ENCODE peak calls at places on chromosomes 6 and 20, in five cellular contexts. One of them, this sample, is unnamed.

GRCh38 chr6:52157301-52157930 is 28.8 kb upstream of the IL17A start:
- DNase-seq in cardiac muscle cell: peak; percentile 0
- DNase-seq in tibial nerve: no peak
- DNase-seq in neural progenitor cell: no peak
- DNase-seq in right cardiac atrium: no peak
- DNase-seq in this sample: no peak

GRCh38 chr6:30447237-30447636 is 42.1 kb upstream of the HLA-E start:
- DNase-seq in right cardiac atrium: no peak
- DNase-seq in cardiac muscle cell: peak; percentile 21
- DNase-seq in tibial nerve: no peak
- DNase-seq in neural progenitor cell: peak; percentile 76
- DNase-seq in this sample: peak; percentile 77

GRCh38 chr20:63574829-63575720 is 1.0 kb upstream of the HELZ2 start:
- DNase-seq in cardiac muscle cell: peak; percentile 43
- DNase-seq in right cardiac atrium: peak; percentile 60
- DNase-seq in neural progenitor cell: no peak
- DNase-seq in tibial nerve: no peak
- DNase-seq in this sample: no peak

GRCh38 chr20:33554914-33555420 is 65.1 kb downstream of the CBFA2T2 start:
- DNase-seq in right cardiac atrium: no peak
- DNase-seq in cardiac muscle cell: peak; percentile 91
- DNase-seq in neural progenitor cell: peak; percentile 33
- DNase-seq in tibial nerve: no peak
- DNase-seq in this sample: no peak

GRCh38 chr6:63816979-63817436 is 181.4 kb downstream of the PHF3 start:
- DNase-seq in neural progenitor cell: peak; percentile 60
- DNase-seq in tibial nerve: no peak
- DNase-seq in right cardiac atrium: no peak
- DNase-seq in cardiac muscle cell: peak; percentile 55
- DNase-seq in this sample: no peak

GRCh38 chr6:136090929-136091328 is 159.2 kb downstream of the MTFR2 start:
- DNase-seq in neural progenitor cell: no peak
- DNase-seq in right cardiac atrium: no peak
- DNase-seq in tibial nerve: no peak
- DNase-seq in cardiac muscle cell: no peak
- DNase-seq in this sample: no peak

GRCh38 chr6:141675957-141676356 is 456.8 kb upstream of the GJE1 start:
- DNase-seq in neural progenitor cell: no peak
- DNase-seq in tibial nerve: no peak
- DNase-seq in cardiac muscle cell: peak; percentile 38
- DNase-seq in right cardiac atrium: no peak
- DNase-seq in this sample: no peak

GRCh38 chr6:132813173-132813856 is 1.1 kb upstream of the RPS12 start:
- DNase-seq in right cardiac atrium: peak; percentile 76
- DNase-seq in tibial nerve: no peak
- DNase-seq in neural progenitor cell: peak; percentile 69
- DNase-seq in cardiac muscle cell: peak; percentile 49
- DNase-seq in this sample: no peak

GRCh38 chr6:147287869-147288271 is 83.7 kb downstream of the STXBP5 start:
- DNase-seq in tibial nerve: no peak
- DNase-seq in neural progenitor cell: no peak
- DNase-seq in right cardiac atrium: no peak
- DNase-seq in cardiac muscle cell: peak; percentile 67
- DNase-seq in this sample: no peak

GRCh38 chr6:24631671-24632070 is 14.3 kb downstream of the KIAA0319 start:
- DNase-seq in cardiac muscle cell: no peak
- DNase-seq in tibial nerve: no peak
- DNase-seq in right cardiac atrium: no peak
- DNase-seq in neural progenitor cell: no peak
- DNase-seq in this sample: no peak

GRCh38 chr6:36616888-36617521 is 22.8 kb downstream of the SRSF3 start:
- DNase-seq in cardiac muscle cell: no peak
- DNase-seq in right cardiac atrium: peak; percentile 64
- DNase-seq in neural progenitor cell: no peak
- DNase-seq in tibial nerve: no peak
- DNase-seq in this sample: no peak

GRCh38 chr20:58650181-58650775 is 805 bp upstream of the STX16 start:
- DNase-seq in tibial nerve: no peak
- DNase-seq in right cardiac atrium: peak; percentile 86
- DNase-seq in neural progenitor cell: peak; percentile 55
- DNase-seq in cardiac muscle cell: peak; percentile 35
- DNase-seq in this sample: no peak

GRCh38 chr6:158370805-158371204 is 58.5 kb downstream of the TULP4 start:
- DNase-seq in neural progenitor cell: no peak
- DNase-seq in cardiac muscle cell: no peak
- DNase-seq in right cardiac atrium: no peak
- DNase-seq in tibial nerve: no peak
- DNase-seq in this sample: no peak

GRCh38 chr6:121677551-121677950 is 242.1 kb downstream of the GJA1 start:
- DNase-seq in right cardiac atrium: no peak
- DNase-seq in tibial nerve: no peak
- DNase-seq in neural progenitor cell: no peak
- DNase-seq in cardiac muscle cell: no peak
- DNase-seq in this sample: no peak

GRCh38 chr6:44126320-44127149 is 717 bp downstream of the MRPL14 start:
- DNase-seq in cardiac muscle cell: peak; percentile 82
- DNase-seq in neural progenitor cell: peak; percentile 85
- DNase-seq in right cardiac atrium: peak; percentile 73
- DNase-seq in tibial nerve: no peak
- DNase-seq in this sample: no peak

GRCh38 chr20:35303382-35303734 is 11.1 kb upstream of the FAM83C start:
- DNase-seq in neural progenitor cell: no peak
- DNase-seq in right cardiac atrium: no peak
- DNase-seq in cardiac muscle cell: no peak
- DNase-seq in tibial nerve: no peak
- DNase-seq in this sample: no peak

GRCh38 chr20:35303735-35304431 is 11.7 kb upstream of the FAM83C start:
- DNase-seq in cardiac muscle cell: peak; percentile 91
- DNase-seq in neural progenitor cell: peak; percentile 91
- DNase-seq in tibial nerve: peak; percentile 65
- DNase-seq in right cardiac atrium: peak; percentile 89
- DNase-seq in this sample: peak; percentile 94

GRCh38 chr20:35301426-35301825 is 9.2 kb upstream of the FAM83C start:
- DNase-seq in neural progenitor cell: no peak
- DNase-seq in cardiac muscle cell: no peak
- DNase-seq in tibial nerve: no peak
- DNase-seq in right cardiac atrium: no peak
- DNase-seq in this sample: no peak

GRCh38 chr20:35300469-35301262 is 8.4 kb upstream of the FAM83C start:
- DNase-seq in cardiac muscle cell: no peak
- DNase-seq in neural progenitor cell: no peak
- DNase-seq in tibial nerve: no peak
- DNase-seq in right cardiac atrium: no peak
- DNase-seq in this sample: no peak

DNA sequence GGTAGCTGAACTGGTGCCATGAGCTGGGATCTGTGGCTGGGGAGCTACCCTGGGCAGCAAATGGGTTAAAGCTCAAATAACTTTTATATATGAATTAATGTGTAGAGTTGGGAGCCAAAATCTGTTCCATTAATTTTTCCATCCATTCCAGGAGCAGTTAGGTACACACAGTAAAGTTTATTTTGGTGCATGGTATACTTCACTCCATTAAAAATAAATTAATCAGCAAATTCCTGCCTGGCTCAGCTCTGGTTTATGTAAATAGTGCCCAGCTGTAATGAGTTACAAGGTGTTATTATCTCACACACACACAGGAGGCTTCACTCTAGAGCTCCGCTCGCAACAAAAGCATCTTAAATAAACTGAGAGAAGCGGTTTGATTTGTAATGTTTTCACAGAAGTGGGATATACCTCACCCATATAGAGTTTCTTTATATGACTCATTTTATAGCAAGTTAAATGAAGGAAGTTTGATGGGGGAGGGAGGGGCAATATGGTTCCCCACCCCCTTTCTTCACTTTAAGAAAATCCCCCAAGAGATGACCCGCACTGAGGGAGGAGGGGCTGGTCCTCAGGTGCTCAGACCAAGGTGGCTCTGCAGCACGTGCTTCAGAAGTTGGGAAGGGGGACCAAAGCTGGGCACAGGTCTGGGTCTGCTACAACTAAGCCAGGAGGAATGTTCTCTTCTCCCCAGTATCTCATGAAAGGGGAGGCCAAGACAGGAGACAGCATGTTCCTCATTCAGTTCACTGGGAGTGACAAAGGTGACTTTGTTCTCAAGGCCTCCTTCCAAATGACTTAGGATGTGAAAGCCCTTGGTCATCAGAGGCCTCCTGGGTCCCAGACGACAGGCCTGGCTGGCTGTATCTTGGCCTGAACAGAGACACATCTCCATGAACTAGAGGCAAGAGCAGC is 10.5 kb upstream of the FAM83C start:
- DNase-seq in right cardiac atrium: no peak
- DNase-seq in neural progenitor cell: no peak
- DNase-seq in tibial nerve: no peak
- DNase-seq in cardiac muscle cell: no peak
- DNase-seq in this sample: no peak
- H3K4me1 ChIP-seq in right cardiac atrium: peaks cover 8% of the 10 kb centered on the region
- H3K4me1 ChIP-seq in neural progenitor cell: no peaks in the 10 kb centered on the region
- H3K4me1 ChIP-seq in tibial nerve: peaks cover 39% of the 10 kb centered on the region
- H3K4me1 ChIP-seq in cardiac muscle cell: no peaks in the 10 kb centered on the region
- H3K4me1 ChIP-seq in this sample: peaks cover 11% of the 10 kb centered on the region

GRCh38 chr20:34992751-34993417 is 37.2 kb downstream of the MYH7B start:
- DNase-seq in right cardiac atrium: peak; percentile 33
- DNase-seq in cardiac muscle cell: no peak
- DNase-seq in neural progenitor cell: no peak
- DNase-seq in tibial nerve: no peak
- DNase-seq in this sample: no peak
- H3K4me1 ChIP-seq in right cardiac atrium: no peaks in the 10 kb centered on the region
- H3K4me1 ChIP-seq in cardiac muscle cell: no peaks in the 10 kb centered on the region
- H3K4me1 ChIP-seq in neural progenitor cell: no peaks in the 10 kb centered on the region
- H3K4me1 ChIP-seq in tibial nerve: peaks cover 16% of the 10 kb centered on the region
- H3K4me1 ChIP-seq in this sample: peaks cover 7% of the 10 kb centered on the region

DNA sequence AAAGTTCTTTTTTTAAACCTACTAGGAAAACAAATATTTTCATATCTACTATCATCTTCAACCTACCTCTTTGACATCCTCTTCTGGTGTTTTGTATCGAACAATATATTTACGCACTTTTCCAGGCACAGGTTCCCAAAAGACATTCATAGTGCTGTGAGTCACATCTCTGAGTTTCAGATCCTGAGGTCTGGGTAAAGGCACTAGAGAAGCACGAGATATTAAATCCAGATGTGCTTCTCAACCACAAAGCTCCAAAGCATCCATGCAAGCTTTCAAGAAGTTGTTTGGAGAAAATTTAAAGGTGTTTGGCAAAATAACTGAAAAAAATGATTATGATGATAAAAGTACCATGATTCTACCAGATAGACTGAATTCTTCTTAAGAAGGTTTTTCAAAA is 62.7 kb downstream of the COL12A1 start:
- DNase-seq in neural progenitor cell: no peak
- DNase-seq in right cardiac atrium: no peak
- DNase-seq in cardiac muscle cell: peak; percentile 71
- DNase-seq in tibial nerve: no peak
- DNase-seq in this sample: no peak
- H3K4me1 ChIP-seq in neural progenitor cell: no peaks in the 10 kb centered on the region
- H3K4me1 ChIP-seq in right cardiac atrium: no peaks in the 10 kb centered on the region
- H3K4me1 ChIP-seq in cardiac muscle cell: no peaks in the 10 kb centered on the region
- H3K4me1 ChIP-seq in tibial nerve: peaks cover 12% of the 10 kb centered on the region
- H3K4me1 ChIP-seq in this sample: no peaks in the 10 kb centered on the region

DNA sequence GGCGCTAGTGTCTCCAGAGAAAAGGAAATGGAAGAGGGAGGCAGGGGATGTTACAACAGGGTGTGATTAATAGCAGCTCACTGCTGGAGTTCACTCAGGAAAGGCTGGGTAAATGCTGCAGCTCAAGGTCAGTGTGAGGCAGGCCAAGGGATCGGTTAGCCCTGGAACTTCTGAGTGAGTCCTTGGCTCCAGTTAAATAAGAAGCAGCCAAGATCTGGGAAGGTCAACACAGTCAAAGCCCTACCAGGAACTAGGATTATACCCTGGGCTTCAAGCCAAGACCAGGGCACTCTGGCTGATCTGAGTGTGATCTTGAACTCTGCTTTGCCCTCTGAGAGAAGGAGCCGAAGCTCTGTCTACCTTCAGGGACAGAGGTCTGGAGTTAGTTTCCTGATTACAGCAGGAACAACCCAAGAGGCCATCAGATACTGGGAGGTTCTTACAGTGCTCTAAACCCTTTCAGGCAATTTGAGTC is 44.3 kb downstream of the TPD52L1 start:
- DNase-seq in neural progenitor cell: no peak
- DNase-seq in right cardiac atrium: peak; percentile 84
- DNase-seq in cardiac muscle cell: peak; percentile 78
- DNase-seq in tibial nerve: peak; percentile 32
- DNase-seq in this sample: no peak
- H3K4me1 ChIP-seq in neural progenitor cell: no peaks in the 10 kb centered on the region
- H3K4me1 ChIP-seq in right cardiac atrium: peaks cover 8% of the 10 kb centered on the region
- H3K4me1 ChIP-seq in cardiac muscle cell: peaks cover 33% of the 10 kb centered on the region
- H3K4me1 ChIP-seq in tibial nerve: peaks cover 44% of the 10 kb centered on the region
- H3K4me1 ChIP-seq in this sample: no peaks in the 10 kb centered on the region

GRCh38 chr20:47503685-47504084 is 2.0 kb downstream of the NCOA3 start:
- DNase-seq in neural progenitor cell: no peak
- DNase-seq in cardiac muscle cell: no peak
- DNase-seq in tibial nerve: no peak
- DNase-seq in right cardiac atrium: no peak
- DNase-seq in this sample: no peak
- H3K4me1 ChIP-seq in neural progenitor cell: peaks cover 48% of the 10 kb centered on the region
- H3K4me1 ChIP-seq in cardiac muscle cell: peaks cover 14% of the 10 kb centered on the region
- H3K4me1 ChIP-seq in tibial nerve: peaks cover 50% of the 10 kb centered on the region
- H3K4me1 ChIP-seq in right cardiac atrium: peaks cover 3% of the 10 kb centered on the region
- H3K4me1 ChIP-seq in this sample: no peaks in the 10 kb centered on the region

This sample was measured in NT2/D1.